ENCODE peak calls at places on chromosomes 1 and 21, in six cellular contexts. P is endothelial cell, F is K562, N is stomach, J is GM19239, X is GM20000. L is an unnamed sample.

GRCh38 chr1:210262167-210262896 is 29.7 kb downstream of the SERTAD4 start:
- DNase-seq in P (no peak), F (no peak), N (no peak), J (no peak), X (no peak), L (no peak)

GRCh38 chr1:104294259-104294658 is 544.6 kb downstream of the AMY1C start:
- DNase-seq in P (no peak), F (no peak), N (no peak), J (no peak), X (no peak), L (no peak)

GRCh38 chr1:156857532-156857931 is 1.4 kb downstream of the INSRR start:
- DNase-seq in P (no peak), F (no peak), N (no peak), J (no peak), X (no peak), L (no peak)

GRCh38 chr1:216576246-216576645 is 147.0 kb downstream of the ESRRG start:
- DNase-seq in P (no peak), F (no peak), N (no peak), J (no peak), X (no peak), L (no peak)

GRCh38 chr1:155860939-155861496 is 1.7 kb downstream of the SYT11 start:
- DNase-seq in P (no peak), F (no peak), N (no peak), J (no peak), X (no peak), L (no peak)

GRCh38 chr21:33687634-33688033 is 45.3 kb downstream of the ITSN1 start:
- DNase-seq in P (no peak), F (no peak), N (no peak), J (no peak), X (no peak), L (no peak)

GRCh38 chr1:118445156-118445555 is 260.1 kb upstream of the SPAG17 start:
- DNase-seq in P (no peak), F (no peak), N (no peak), J (no peak), X (no peak), L (no peak)

GRCh38 chr1:1308756-1309524 is 543 bp downstream of the PUSL1 start:
- DNase-seq in P (no peak), F (peak), N (no peak), J (no peak), X (peak), L (no peak)

GRCh38 chr1:175320804-175321203 is 128.2 kb upstream of the KIAA0040 start:
- DNase-seq in P (no peak), F (no peak), N (no peak), J (no peak), X (no peak), L (no peak)

GRCh38 chr1:157359309-157360020 is 192.8 kb downstream of the FCRL5 start:
- DNase-seq in P (no peak), F (no peak), N (no peak), J (no peak), X (no peak), L (no peak)

GRCh38 chr21:45574081-45574501 is 31.9 kb upstream of the SLC19A1 start:
- DNase-seq in P (no peak), F (no peak), N (no peak), J (no peak), X (no peak), L (no peak)

GRCh38 chr1:233244183-233244582 is 51.3 kb downstream of the PCNX2 start:
- DNase-seq in P (no peak), F (no peak), N (peak), J (no peak), X (no peak), L (no peak)

GRCh38 chr1:20964540-20965484 is 177.7 kb upstream of the HP1BP3 start:
- DNase-seq in P (no peak), F (no peak), N (no peak), J (peak), X (peak), L (no peak)

GRCh38 chr1:99457381-99458165 is 188.3 kb upstream of the PALMD start:
- DNase-seq in P (no peak), F (no peak), N (no peak), J (no peak), X (no peak), L (no peak)

GRCh38 chr1:231853588-231854207 is 227.1 kb downstream of the DISC1 start:
- DNase-seq in P (no peak), F (no peak), N (no peak), J (no peak), X (no peak), L (no peak)

GRCh38 chr1:4603317-4604110 is 50.9 kb upstream of the AJAP1 start:
- DNase-seq in P (no peak), F (no peak), N (no peak), J (no peak), X (no peak), L (no peak)

GRCh38 chr1:58982259-58982998 is 198.6 kb upstream of the JUN start:
- DNase-seq in P (no peak), F (no peak), N (peak), J (no peak), X (no peak), L (no peak)

GRCh38 chr1:105000793-105001192 is 1251.1 kb downstream of the AMY1C start:
- DNase-seq in P (no peak), F (no peak), N (no peak), J (no peak), X (no peak), L (no peak)

GRCh38 chr1:234517087-234517802 is 38.3 kb upstream of the TARBP1 start:
- DNase-seq in P (no peak), F (no peak), N (no peak), J (no peak), X (no peak), L (no peak)

GRCh38 chr1:19606817-19607706 is 37.0 kb upstream of the NBL1 start:
- DNase-seq in P (no peak), F (no peak), N (no peak), J (no peak), X (no peak), L (no peak)

GRCh38 chr1:203036135-203036534 is 9.8 kb downstream of the PPFIA4 start:
- DNase-seq in P (no peak), F (no peak), N (no peak), J (no peak), X (no peak), L (no peak)

GRCh38 chr1:234320549-234320948 is 52.7 kb upstream of the COA6 start:
- DNase-seq in P (no peak), F (no peak), N (no peak), J (no peak), X (no peak), L (no peak)

GRCh38 chr1:82795503-82796149 is 994.9 kb downstream of the ADGRL2 start:
- DNase-seq in P (no peak), F (no peak), N (no peak), J (no peak), X (no peak), L (no peak)

GRCh38 chr1:207825719-207826556 is 74.1 kb downstream of the CD46 start:
- DNase-seq in P (no peak), F (peak), N (peak), J (peak), X (peak), L (no peak)

GRCh38 chr1:19448491-19449439 is 36.6 kb downstream of the CAPZB start:
- DNase-seq in P (no peak), F (no peak), N (no peak), J (no peak), X (no peak), L (no peak)

GRCh38 chr1:10553124-10553523 is 78.4 kb downstream of the PEX14 start:
- DNase-seq in P (no peak), F (no peak), N (no peak), J (no peak), X (no peak), L (no peak)

GRCh38 chr21:33975548-33976081 is 60.0 kb upstream of the ATP5PO start:
- DNase-seq in P (no peak), F (no peak), N (no peak), J (peak), X (peak), L (no peak)

GRCh38 chr1:173193639-173194038 is 13.5 kb downstream of the TNFSF4 start:
- DNase-seq in P (no peak), F (no peak), N (no peak), J (no peak), X (no peak), L (no peak)

GRCh38 chr1:44831516-44831915 is 11.5 kb downstream of the PTCH2 start:
- DNase-seq in P (no peak), F (peak), N (no peak), J (no peak), X (no peak), L (no peak)

GRCh38 chr21:45310446-45310845 is 22.8 kb upstream of the POFUT2 start:
- DNase-seq in P (no peak), F (no peak), N (no peak), J (no peak), X (no peak), L (no peak)

GRCh38 chr1:83520797-83521196 is 478.1 kb downstream of the TTLL7 start:
- DNase-seq in P (no peak), F (no peak), N (no peak), J (no peak), X (no peak), L (no peak)

GRCh38 chr1:56923207-56923606 is 42.6 kb downstream of the C8B start:
- DNase-seq in P (no peak), F (no peak), N (no peak), J (no peak), X (no peak), L (no peak)

GRCh38 chr1:248821101-248821500 is 4.6 kb downstream of the SH3BP5L start:
- DNase-seq in P (peak), F (no peak), N (no peak), J (no peak), X (no peak), L (no peak)

GRCh38 chr1:55412060-55412459 is 196.9 kb upstream of the USP24 start:
- DNase-seq in P (no peak), F (no peak), N (no peak), J (no peak), X (no peak), L (no peak)

GRCh38 chr21:15140321-15141019 is 75.7 kb upstream of the NRIP1 start:
- DNase-seq in P (no peak), F (no peak), N (peak), J (no peak), X (no peak), L (no peak)

GRCh38 chr1:13801711-13802486 is 101.9 kb downstream of the PRDM2 start:
- DNase-seq in P (no peak), F (peak), N (peak), J (no peak), X (no peak), L (no peak)